ENCODE peak calls at places on chromosomes 7 and 10, in ten cellular contexts. P, N, O, B, K, W, Y, A, C and E are unnamed samples. For H3K4me1 and H3K9me3, the result is how much of the 10 kb centered on the place peaks cover.

GRCh38 chr7:68224041-68224534 is 1227.5 kb downstream of the TYW1 start:
- DNase-seq in P (no peak), N (no peak), O (no peak), B (no peak), K (peak), W (no peak), Y (no peak), A (no peak), C (no peak), E (no peak)

GRCh38 chr7:145753004-145753403 is 363.6 kb upstream of the CNTNAP2 start:
- DNase-seq in P (no peak), N (no peak), O (no peak), B (no peak), K (no peak), W (no peak), Y (no peak), A (no peak), C (no peak), E (no peak)

GRCh38 chr10:61793760-61794713 is 107.5 kb upstream of the ARID5B start:
- DNase-seq in P (no peak), N (no peak), O (no peak), B (peak), K (peak), W (no peak), Y (no peak), A (no peak), C (no peak), E (no peak)

GRCh38 chr7:32495298-32496051 is at the start of gene AVL9:
- DNase-seq in P (peak), N (peak), O (peak), B (peak), K (peak), W (peak), Y (peak), A (peak), C (peak), E (peak)

GRCh38 chr7:95527033-95527775 is 41.5 kb downstream of the ASB4 start:
- DNase-seq in P (peak), N (no peak), O (peak), B (peak), K (peak), W (peak), Y (peak), A (no peak), C (no peak), E (peak)

GRCh38 chr7:37234928-37235327 is 213.7 kb downstream of the ELMO1 start:
- DNase-seq in P (no peak), N (no peak), O (peak), B (peak), K (peak), W (peak), Y (no peak), A (no peak), C (no peak), E (no peak)

GRCh38 chr10:29248987-29249386 is 39.9 kb upstream of the LYZL1 start:
- DNase-seq in P (no peak), N (no peak), O (no peak), B (no peak), K (no peak), W (no peak), Y (no peak), A (no peak), C (no peak), E (no peak)

GRCh38 chr10:122725006-122725405 is 25.4 kb upstream of the C10orf120 start:
- DNase-seq in P (no peak), N (no peak), O (no peak), B (no peak), K (no peak), W (no peak), Y (no peak), A (no peak), C (no peak), E (no peak)

GRCh38 chr7:103380395-103381191 is 33.1 kb downstream of the PSMC2 start:
- DNase-seq in P (no peak), N (no peak), O (no peak), B (peak), K (no peak), W (peak), Y (no peak), A (no peak), C (no peak), E (no peak)

GRCh38 chr7:2405601-2406345 is 2.4 kb downstream of the CHST12 start:
- DNase-seq in P (no peak), N (no peak), O (no peak), B (no peak), K (no peak), W (no peak), Y (peak), A (no peak), C (no peak), E (no peak)

GRCh38 chr10:119539359-119539651 is 3.2 kb downstream of the RGS10 start:
- DNase-seq in P (no peak), N (no peak), O (no peak), B (no peak), K (no peak), W (no peak), Y (no peak), A (no peak), C (no peak), E (no peak)

GRCh38 chr10:8758029-8758428 is 703.5 kb downstream of the GATA3 start:
- DNase-seq in P (no peak), N (no peak), O (no peak), B (no peak), K (no peak), W (no peak), Y (no peak), A (no peak), C (no peak), E (no peak)

GRCh38 chr10:123160311-123160980 is 6.2 kb downstream of the BUB3 start:
- DNase-seq in P (no peak), N (no peak), O (no peak), B (no peak), K (no peak), W (no peak), Y (no peak), A (no peak), C (no peak), E (no peak)

GRCh38 chr7:98287486-98287959 is 6.0 kb downstream of the BRI3 start:
- DNase-seq in P (no peak), N (peak), O (no peak), B (no peak), K (no peak), W (peak), Y (peak), A (no peak), C (peak), E (peak)

GRCh38 chr10:101839421-101840063 is 4.1 kb downstream of the KCNIP2 start:
- DNase-seq in P (no peak), N (peak), O (peak), B (peak), K (peak), W (no peak), Y (peak), A (peak), C (peak), E (peak)

GRCh38 chr7:30252885-30253795 is 31.3 kb upstream of the ZNRF2 start:
- DNase-seq in P (no peak), N (peak), O (no peak), B (peak), K (no peak), W (no peak), Y (peak), A (peak), C (peak), E (peak)

GRCh38 chr10:95056744-95057363 is 12.4 kb downstream of the CYP2C8 start:
- DNase-seq in P (no peak), N (no peak), O (no peak), B (no peak), K (no peak), W (no peak), Y (no peak), A (no peak), C (peak), E (no peak)

GRCh38 chr7:149063481-149063880 is 27.0 kb downstream of the ZNF786 start:
- DNase-seq in P (no peak), N (no peak), O (no peak), B (no peak), K (no peak), W (no peak), Y (no peak), A (no peak), C (no peak), E (no peak)

GRCh38 chr7:108086962-108087361 is 43.2 kb downstream of the LAMB4 start:
- DNase-seq in P (no peak), N (no peak), O (no peak), B (no peak), K (no peak), W (peak), Y (no peak), A (no peak), C (no peak), E (no peak)

GRCh38 chr10:76082956-76083355 is 651.5 kb downstream of the LRMDA start:
- DNase-seq in P (no peak), N (no peak), O (peak), B (peak), K (no peak), W (no peak), Y (peak), A (no peak), C (no peak), E (no peak)

GRCh38 chr10:79483299-79483698 is 29.0 kb upstream of the EIF5AL1 start:
- DNase-seq in P (no peak), N (no peak), O (no peak), B (peak), K (no peak), W (no peak), Y (no peak), A (no peak), C (no peak), E (no peak)

GRCh38 chr7:97187067-97187466 is 69.6 kb downstream of the SDHAF3 start:
- DNase-seq in P (no peak), N (no peak), O (no peak), B (peak), K (no peak), W (no peak), Y (no peak), A (no peak), C (no peak), E (no peak)

GRCh38 chr7:28520074-28521015 is 108.0 kb downstream of the CREB5 start:
- DNase-seq in P (no peak), N (no peak), O (no peak), B (no peak), K (no peak), W (no peak), Y (no peak), A (no peak), C (no peak), E (no peak)

DNA sequence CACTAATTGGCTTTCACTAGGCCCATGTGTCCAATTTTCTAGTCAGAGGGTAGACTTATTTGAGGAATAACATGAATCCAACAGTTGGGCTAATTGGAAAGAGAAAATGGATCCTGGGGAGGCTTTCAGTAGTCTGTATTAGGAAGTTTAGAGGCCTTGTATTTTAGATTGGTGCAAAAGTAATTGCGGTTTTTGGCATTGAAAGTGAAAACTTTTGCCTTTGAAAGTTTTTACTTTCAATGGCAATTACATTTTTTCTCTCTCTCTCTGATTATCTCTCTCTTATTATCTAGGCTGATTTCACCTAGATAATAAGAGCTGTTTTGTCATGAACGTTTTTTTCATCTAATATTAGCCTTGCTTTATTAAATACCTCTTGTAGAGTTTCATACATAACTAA is 981.7 kb downstream of the REEP3 start:
- DNase-seq in P (no peak), N (no peak), O (no peak), B (no peak), K (no peak), W (no peak), Y (no peak), A (no peak), C (no peak), E (no peak)
- H3K4me1 ChIP-seq in P (under half), N (under half), O (under half), B (under half), K (under half), W (under half), Y (under half), A (under half), C (under half), E (under half)

GRCh38 chr7:112421666-112422486 is 28.4 kb upstream of the IFRD1 start:
- DNase-seq in P (no peak), N (no peak), O (no peak), B (no peak), K (no peak), W (peak), Y (no peak), A (no peak), C (no peak), E (no peak)

GRCh38 chr7:112420236-112420945 is 29.9 kb upstream of the IFRD1 start:
- DNase-seq in P (no peak), N (no peak), O (no peak), B (peak), K (no peak), W (peak), Y (no peak), A (no peak), C (no peak), E (no peak)

GRCh38 chr7:112419543-112420130 is 30.6 kb upstream of the IFRD1 start:
- DNase-seq in P (no peak), N (no peak), O (no peak), B (no peak), K (no peak), W (no peak), Y (no peak), A (no peak), C (no peak), E (no peak)

GRCh38 chr7:112423987-112424386 is 26.3 kb upstream of the IFRD1 start:
- DNase-seq in P (no peak), N (no peak), O (no peak), B (no peak), K (no peak), W (no peak), Y (no peak), A (no peak), C (no peak), E (no peak)

GRCh38 chr7:112422842-112423496 is 27.3 kb upstream of the IFRD1 start:
- DNase-seq in P (peak), N (peak), O (peak), B (peak), K (no peak), W (peak), Y (peak), A (peak), C (peak), E (peak)
- H3K4me3 ChIP-seq in P (no peak), N (no peak), O (no peak), B (peak), K (no peak), W (peak), Y (no peak), A (no peak), C (no peak), E (no peak)

DNA sequence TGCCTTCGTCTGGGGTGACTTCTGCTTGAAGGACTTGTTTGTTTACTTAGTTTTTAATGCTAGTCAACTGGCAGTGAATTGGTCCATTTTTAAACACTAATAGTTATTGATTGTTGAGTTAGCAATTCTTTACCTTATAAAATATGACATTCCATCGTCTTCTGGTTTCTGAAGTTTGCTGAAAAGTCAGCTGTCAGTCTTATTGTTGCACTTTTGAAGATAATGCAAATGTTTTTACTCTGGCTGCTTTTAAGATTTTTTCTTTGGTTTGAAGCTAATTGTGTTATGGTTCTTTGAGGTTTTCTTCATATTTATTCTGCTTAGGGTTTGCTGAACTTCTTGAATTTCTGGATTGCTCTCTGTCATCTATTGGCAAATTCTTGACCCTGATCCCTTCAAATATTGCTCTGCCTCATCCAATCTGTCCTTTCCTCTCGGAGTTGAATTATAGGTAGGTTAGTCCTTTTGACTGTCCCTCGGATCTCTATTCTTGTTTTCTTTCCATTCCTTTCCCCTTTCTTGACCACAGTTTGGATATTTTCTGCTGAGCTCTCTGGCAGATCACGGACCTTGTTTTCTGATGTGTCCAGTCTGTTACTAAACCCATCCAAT is 24.2 kb downstream of the MGMT start:
- DNase-seq in P (no peak), N (no peak), O (peak), B (peak), K (no peak), W (no peak), Y (no peak), A (no peak), C (no peak), E (no peak)
- H3K9me3 ChIP-seq in P (under half), N (under half), O (under half), B (under half), K (under half), W (under half), Y (under half), A (under half), C (under half), E (under half)

DNA sequence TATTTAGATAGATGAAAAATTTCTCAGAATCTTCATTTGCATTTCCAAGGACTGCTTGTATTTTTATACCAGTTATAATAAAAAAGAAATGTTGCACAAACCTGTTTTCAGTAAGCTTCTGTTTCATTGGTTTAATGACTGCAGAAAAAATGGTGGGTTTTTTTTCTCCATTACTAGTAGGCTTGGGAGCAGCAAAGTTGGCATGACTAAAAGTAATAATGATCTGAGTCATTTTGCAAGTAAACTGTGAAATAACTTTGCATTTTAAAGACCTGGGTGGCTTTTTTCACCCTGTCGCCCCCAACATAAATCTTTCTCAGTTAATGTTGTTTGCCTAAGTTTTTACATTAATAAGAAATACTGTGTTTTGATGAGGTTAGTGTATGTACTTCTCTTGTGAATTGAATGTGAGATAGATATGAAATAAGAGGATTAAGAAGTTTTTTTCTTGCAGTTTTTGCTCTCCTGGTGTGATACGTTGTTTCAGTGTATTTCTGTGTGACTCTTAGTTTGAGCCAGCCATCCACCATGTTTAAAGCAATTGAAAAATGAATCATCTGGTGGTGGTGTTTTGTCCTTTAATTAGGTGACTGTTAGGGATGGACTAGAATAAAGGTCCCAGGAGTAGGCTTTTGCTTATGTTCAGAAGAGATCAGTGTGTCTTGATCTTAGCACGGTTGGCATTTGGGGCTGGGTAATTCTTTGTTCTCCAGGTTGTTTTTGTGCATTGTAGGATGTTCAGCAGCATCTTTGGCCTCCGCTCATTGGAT is 1.8 kb downstream of the GNAI1 start:
- DNase-seq in P (no peak), N (no peak), O (no peak), B (peak), K (no peak), W (no peak), Y (no peak), A (no peak), C (no peak), E (no peak)
- H3K4me1 ChIP-seq in P (under half), N (under half), O (half or more), B (under half), K (under half), W (under half), Y (under half), A (half or more), C (under half), E (under half)

DNA sequence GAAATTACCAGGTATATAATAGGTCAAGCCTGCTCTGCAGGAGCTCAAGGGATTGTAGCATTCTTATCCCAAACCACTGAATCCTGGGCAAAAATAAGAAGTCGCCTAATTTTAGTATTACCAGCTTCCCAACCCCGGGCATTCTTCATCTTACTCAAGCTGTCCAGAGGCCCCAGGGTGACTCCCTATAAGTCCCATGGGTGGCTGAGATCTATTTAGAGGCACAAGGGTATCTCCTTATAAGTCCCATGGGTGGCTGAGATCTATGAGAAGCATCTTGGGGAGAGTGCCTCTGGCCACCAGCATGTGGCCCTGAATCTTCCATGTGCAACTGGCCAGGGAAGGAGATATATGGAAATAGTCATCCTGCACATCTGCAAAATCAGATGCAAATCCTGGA is 38.9 kb downstream of the PRSS2 start:
- DNase-seq in P (no peak), N (no peak), O (no peak), B (no peak), K (no peak), W (no peak), Y (no peak), A (no peak), C (no peak), E (no peak)
- H3K4me3 ChIP-seq in P (no peak), N (no peak), O (no peak), B (no peak), K (no peak), W (no peak), Y (no peak), A (no peak), C (no peak), E (no peak)

GRCh38 chr7:63104666-63105065 is 894.0 kb upstream of the ZNF722 start:
- DNase-seq in P (no peak), N (no peak), O (no peak), B (no peak), K (no peak), W (no peak), Y (no peak), A (no peak), C (no peak), E (no peak)
- H3K9me3 ChIP-seq in P (under half), N (half or more), O (under half), B (under half), K (under half), W (half or more), Y (under half), A (half or more), C (under half), E (under half)

GRCh38 chr10:50531388-50532077 is 92.2 kb downstream of the SGMS1 start:
- DNase-seq in P (no peak), N (no peak), O (no peak), B (no peak), K (no peak), W (no peak), Y (no peak), A (no peak), C (no peak), E (no peak)
- H3K4me1 ChIP-seq in P (under half), N (under half), O (under half), B (under half), K (under half), W (under half), Y (under half), A (under half), C (under half), E (under half)